ENCODE peak calls at places on chromosomes 12 and 14, in eight cellular contexts. J, P, H, E, N, W, Q and C are unnamed samples.

GRCh38 chr14:22252591-22253178 is 336.3 kb downstream of the DAD1 start:
- DNase-seq in Q (no peak), J (no peak), E (no peak), H (no peak), P (no peak), W (no peak), N (no peak), C (no peak)

GRCh38 chr12:109436181-109436546 is 40.9 kb downstream of the KCTD10 start:
- DNase-seq in W (no peak), Q (no peak), P (no peak), E (no peak), H (no peak), N (no peak), J (no peak), C (no peak)

GRCh38 chr12:79370021-79370420 is 320.7 kb downstream of the PAWR start:
- DNase-seq in H (no peak), W (no peak), E (no peak), P (no peak), Q (no peak), N (no peak), J (no peak), C (no peak)

GRCh38 chr14:68548194-68549056 is 244.4 kb downstream of the ZFP36L1 start:
- DNase-seq in N (peak), W (peak), H (no peak), Q (peak), P (no peak), J (no peak), E (no peak), C (peak)

GRCh38 chr14:23544511-23545447 is 6.8 kb downstream of the ZFHX2 start:
- DNase-seq in W (no peak), H (no peak), N (no peak), E (no peak), Q (no peak), P (no peak), J (no peak), C (no peak)

GRCh38 chr12:54683388-54683787 is 35.2 kb upstream of the DCD start:
- DNase-seq in P (no peak), H (no peak), W (no peak), Q (no peak), E (no peak), J (no peak), N (no peak), C (no peak)

GRCh38 chr14:104975481-104976197 is 2.5 kb downstream of the AHNAK2 start:
- DNase-seq in P (no peak), N (peak), Q (no peak), J (no peak), W (no peak), H (no peak), E (no peak), C (no peak)

GRCh38 chr14:87993485-87993809 is 465 bp upstream of the GALC start:
- DNase-seq in P (no peak), N (no peak), J (no peak), E (no peak), H (no peak), Q (no peak), W (no peak), C (no peak)

GRCh38 chr12:123995023-123995422 is 22.0 kb downstream of the ZNF664 start:
- DNase-seq in E (no peak), H (no peak), P (no peak), Q (no peak), W (no peak), N (no peak), J (no peak), C (no peak)

GRCh38 chr12:46832084-46832704 is 6.4 kb upstream of the SLC38A4 start:
- DNase-seq in H (no peak), W (no peak), N (no peak), P (no peak), Q (no peak), J (no peak), E (no peak), C (no peak)

GRCh38 chr12:132211811-132212210 is 67.6 kb downstream of the NOC4L start:
- DNase-seq in W (no peak), E (no peak), P (no peak), J (no peak), N (no peak), H (peak), Q (no peak), C (no peak)

GRCh38 chr12:28178775-28179174 is 11.5 kb upstream of the CCDC91 start:
- DNase-seq in P (no peak), J (no peak), N (no peak), Q (no peak), H (no peak), E (no peak), W (no peak), C (no peak)

GRCh38 chr14:36057452-36058142 is 118.9 kb downstream of the PTCSC3 start:
- DNase-seq in N (peak), H (no peak), E (no peak), J (no peak), W (no peak), P (no peak), Q (no peak), C (no peak)

GRCh38 chr12:62133440-62133839 is 126.8 kb upstream of the USP15 start:
- DNase-seq in W (no peak), Q (no peak), H (no peak), P (no peak), J (no peak), N (no peak), E (no peak), C (no peak)

GRCh38 chr12:27177716-27178115 is 66.4 kb upstream of the STK38L start:
- DNase-seq in E (no peak), P (no peak), J (no peak), W (no peak), H (no peak), N (no peak), Q (no peak), C (no peak)

GRCh38 chr14:61609143-61609851 is 86.0 kb upstream of the HIF1A start:
- DNase-seq in E (no peak), Q (no peak), N (peak), W (no peak), P (no peak), H (no peak), J (no peak), C (no peak)

GRCh38 chr14:47511829-47512228 is 163.6 kb downstream of the MDGA2 start:
- DNase-seq in P (no peak), J (no peak), E (no peak), W (no peak), H (no peak), N (peak), Q (no peak), C (no peak)

GRCh38 chr14:33539918-33540357 is 410.9 kb downstream of the EGLN3 start:
- DNase-seq in H (no peak), W (no peak), Q (no peak), E (no peak), N (no peak), J (no peak), P (no peak), C (no peak)

GRCh38 chr14:52413729-52414453 is 99.8 kb downstream of the PTGER2 start:
- DNase-seq in E (no peak), P (no peak), N (no peak), H (no peak), Q (no peak), J (no peak), W (no peak), C (no peak)

GRCh38 chr12:128818065-128819022 is 5.4 kb downstream of the SLC15A4 start:
- DNase-seq in E (no peak), N (peak), P (no peak), W (no peak), Q (no peak), H (no peak), J (no peak), C (no peak)

GRCh38 chr14:94638961-94639817 is 27.0 kb downstream of the SERPINA3 start:
- DNase-seq in W (peak), P (no peak), E (no peak), J (no peak), N (no peak), Q (no peak), H (no peak), C (no peak)

GRCh38 chr14:60106341-60106740 is 14.6 kb downstream of the PCNX4 start:
- DNase-seq in H (no peak), Q (no peak), P (no peak), E (no peak), W (no peak), J (no peak), N (peak), C (no peak)